ENCODE peak calls at places on chromosomes 4 and X, in five cellular contexts. O is mesenchymal stem cell, B is neuronal stem cell, Y is neural progenitor cell, S is HCT116. L is an unnamed sample.

GRCh38 chrX:102976793-102977495 is 39.9 kb downstream of the RAB40AL start:
- DNase-seq in Y (no peak), S (peak; percentile 18), B (no peak), O (no peak), L (no peak)

GRCh38 chr4:77154074-77154473 is 2.9 kb upstream of the CCNG2 start:
- DNase-seq in O (no peak), B (no peak), Y (no peak), S (no peak), L (no peak)

GRCh38 chr4:161714022-161714751 is 449.6 kb downstream of the FSTL5 start:
- DNase-seq in O (peak; percentile 75), B (peak; percentile 0), S (peak; percentile 18), Y (no peak), L (no peak)

GRCh38 chr4:56575820-56576429 is 70.3 kb downstream of the ARL9 start:
- DNase-seq in S (peak; percentile 36), O (peak; percentile 65), Y (peak; percentile 5), B (no peak), L (no peak)

GRCh38 chrX:101668143-101668542 is 8.5 kb upstream of the ARMCX2 start:
- DNase-seq in Y (no peak), S (no peak), O (no peak), B (no peak), L (no peak)

GRCh38 chr4:6195602-6196319 is 4.6 kb downstream of the JAKMIP1 start:
- DNase-seq in S (no peak), B (no peak), O (no peak), Y (no peak), L (no peak)

GRCh38 chrX:9789555-9789954 is 3.3 kb downstream of the SHROOM2 start:
- DNase-seq in B (no peak), S (no peak), O (peak; percentile 6), Y (peak; percentile 76), L (no peak)

GRCh38 chr4:187103351-187103750 is 379.7 kb upstream of the FAT1 start:
- DNase-seq in O (no peak), S (no peak), B (no peak), Y (no peak), L (no peak)

DNA sequence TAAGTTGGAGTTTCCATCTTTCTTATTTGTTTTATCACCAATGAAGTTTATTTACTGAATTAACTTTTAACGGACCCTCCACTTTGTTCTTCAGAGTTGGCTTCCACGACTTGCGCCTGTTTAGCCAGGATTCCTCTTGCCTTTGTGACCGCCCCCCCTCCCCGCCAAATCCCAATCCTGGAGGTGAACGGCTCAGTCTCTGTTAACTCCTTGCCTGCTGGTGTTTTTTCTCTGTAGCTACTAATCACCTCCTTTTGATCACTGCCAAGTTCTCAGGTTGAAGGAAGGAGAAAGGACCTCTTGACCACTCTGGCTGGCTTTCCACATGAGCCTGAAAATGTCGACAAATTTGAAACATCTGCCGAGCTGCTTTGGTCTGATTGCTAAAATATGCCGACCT is 46.8 kb upstream of the BCOR start:
- DNase-seq in B (no peak), O (no peak), S (no peak), Y (peak; percentile 44), L (no peak)
- H2AFZ ChIP-seq in B (no peak overlapping the region), O (no peak overlapping the region), S (no peak overlapping the region), Y (no peak overlapping the region), L (no peak overlapping the region)

GRCh38 chr4:118712872-118713271 is 27.7 kb downstream of the METTL14 start:
- DNase-seq in O (peak; percentile 14), Y (no peak), S (no peak), B (no peak), L (no peak)
- H2AFZ ChIP-seq in O (no peak overlapping the region), Y (no peak overlapping the region), S (no peak overlapping the region), B (no peak overlapping the region), L (no peak overlapping the region)

GRCh38 chrX:12319012-12319519 is 180.8 kb downstream of the FRMPD4 start:
- DNase-seq in B (peak; percentile 1), O (no peak), Y (peak; percentile 24), S (no peak), L (no peak)
- H2AFZ ChIP-seq in B (no peak overlapping the region), O (no peak overlapping the region), Y (no peak overlapping the region), S (no peak overlapping the region), L (no peak overlapping the region)

GRCh38 chr4:39429476-39430310 is 23.0 kb downstream of the KLB start:
- DNase-seq in O (no peak), B (no peak), S (no peak), Y (peak; percentile 25), L (no peak)
- H2AFZ ChIP-seq in O (no peak overlapping the region), B (no peak overlapping the region), S (no peak overlapping the region), Y (no peak overlapping the region), L (no peak overlapping the region)